ENCODE peak calls at places on chromosome 15, in seven cellular contexts. G is Caco-2; N is activated CD4-positive, CD25-positive, alpha-beta regulatory T cell treated with anti-CD3 and anti-CD28 coated beads, Interleukin-2, amount 50 U/mL, for 16 hours; D is NCI-H1417; V is BJ; X is RWPE1; F is neuronal stem cell. A is an unnamed sample.

GRCh38 chr15:64426845-64427465 is 33.4 kb upstream of the ZNF609 start:
- DNase-seq in G (peak), N (no peak), D (peak), V (no peak), X (no peak), F (no peak), A (no peak)

GRCh38 chr15:72706266-72706665 is 20.3 kb downstream of the BBS4 start:
- DNase-seq in G (no peak), N (no peak), D (no peak), V (no peak), X (no peak), F (no peak), A (no peak)

GRCh38 chr15:74857671-74858365 is 14.9 kb upstream of the ULK3 start:
- DNase-seq in G (no peak), N (no peak), D (no peak), V (no peak), X (no peak), F (no peak), A (no peak)

GRCh38 chr15:67186226-67186649 is 68.2 kb downstream of the AAGAB start:
- DNase-seq in G (no peak), N (no peak), D (no peak), V (no peak), X (no peak), F (no peak), A (peak)

GRCh38 chr15:60370804-60371700 is 26.7 kb downstream of the ANXA2 start:
- DNase-seq in G (no peak), N (no peak), D (no peak), V (peak), X (peak), F (no peak), A (no peak)

GRCh38 chr15:26235864-26236263 is 372.7 kb upstream of the ATP10A start:
- DNase-seq in G (no peak), N (no peak), D (no peak), V (no peak), X (no peak), F (no peak), A (no peak)

GRCh38 chr15:48084759-48085420 is 35.9 kb upstream of the SLC24A5 start:
- DNase-seq in G (peak), N (no peak), D (peak), V (no peak), X (peak), F (peak), A (no peak)

GRCh38 chr15:78751602-78751979 is 59.7 kb downstream of the ADAMTS7 start:
- DNase-seq in G (no peak), N (no peak), D (no peak), V (no peak), X (no peak), F (no peak), A (no peak)

GRCh38 chr15:60835974-60836373 is 357.0 kb upstream of the ICE2 start:
- DNase-seq in G (no peak), N (no peak), D (no peak), V (peak), X (no peak), F (no peak), A (no peak)

GRCh38 chr15:27059610-27060202 is 88.7 kb downstream of the GABRG3 start:
- DNase-seq in G (peak), N (no peak), D (peak), V (no peak), X (peak), F (peak), A (peak)

GRCh38 chr15:43775411-43775965 is 1.3 kb downstream of the ELL3 start:
- DNase-seq in G (peak), N (no peak), D (peak), V (no peak), X (peak), F (no peak), A (no peak)

GRCh38 chr15:29522373-29523276 is 253.0 kb upstream of the NSMCE3 start:
- DNase-seq in G (peak), N (no peak), D (peak), V (no peak), X (peak), F (no peak), A (no peak)

GRCh38 chr15:45495588-45495987 is 27.0 kb downstream of the SLC30A4 start:
- DNase-seq in G (no peak), N (no peak), D (no peak), V (no peak), X (no peak), F (no peak), A (no peak)

A was measured in ecto neural progenitor cell.